ENCODE peak calls at places on chromosomes 6 and 20, in six cellular contexts. One of them, this sample, is unnamed.

GRCh38 chr20:24685736-24686135 is 216.3 kb downstream of the SYNDIG1 start:
- DNase-seq in tibial nerve: no peak
- DNase-seq in A549: no peak
- DNase-seq in AG09319: no peak
- DNase-seq in foreskin fibroblast: no peak
- DNase-seq in neural crest cell: no peak
- DNase-seq in this sample: no peak

GRCh38 chr6:116405147-116405546 is 34.4 kb downstream of the DSE start:
- DNase-seq in A549: no peak
- DNase-seq in tibial nerve: no peak
- DNase-seq in foreskin fibroblast: peak; percentile 94
- DNase-seq in neural crest cell: peak; percentile 1
- DNase-seq in AG09319: peak; percentile 76
- DNase-seq in this sample: no peak

GRCh38 chr6:33279971-33280511 is 3.1 kb downstream of the B3GALT4 start:
- DNase-seq in tibial nerve: no peak
- DNase-seq in A549: peak; percentile 85
- DNase-seq in foreskin fibroblast: peak; percentile 78
- DNase-seq in neural crest cell: peak; percentile 29
- DNase-seq in AG09319: no peak
- DNase-seq in this sample: no peak

GRCh38 chr6:19845271-19846046 is 8.3 kb downstream of the ID4 start:
- DNase-seq in tibial nerve: no peak
- DNase-seq in neural crest cell: no peak
- DNase-seq in A549: no peak
- DNase-seq in AG09319: no peak
- DNase-seq in foreskin fibroblast: no peak
- DNase-seq in this sample: no peak

GRCh38 chr20:19993937-19994667 is 23.1 kb upstream of the NAA20 start:
- DNase-seq in AG09319: no peak
- DNase-seq in tibial nerve: no peak
- DNase-seq in foreskin fibroblast: peak; percentile 72
- DNase-seq in neural crest cell: no peak
- DNase-seq in A549: peak; percentile 57
- DNase-seq in this sample: no peak

GRCh38 chr6:83231146-83231545 is 38.0 kb downstream of the RWDD2A start:
- DNase-seq in foreskin fibroblast: peak; percentile 57
- DNase-seq in tibial nerve: no peak
- DNase-seq in A549: no peak
- DNase-seq in AG09319: peak; percentile 78
- DNase-seq in neural crest cell: no peak
- DNase-seq in this sample: no peak

GRCh38 chr6:151747890-151748289 is 59.6 kb upstream of the ESR1 start:
- DNase-seq in tibial nerve: no peak
- DNase-seq in neural crest cell: no peak
- DNase-seq in A549: no peak
- DNase-seq in foreskin fibroblast: peak; percentile 35
- DNase-seq in AG09319: no peak
- DNase-seq in this sample: no peak

GRCh38 chr6:96844530-96844929 is 7.3 kb upstream of the GPR63 start:
- DNase-seq in A549: no peak
- DNase-seq in AG09319: no peak
- DNase-seq in tibial nerve: no peak
- DNase-seq in foreskin fibroblast: no peak
- DNase-seq in neural crest cell: no peak
- DNase-seq in this sample: no peak

GRCh38 chr6:139243531-139243930 is 48.3 kb downstream of the TXLNB start:
- DNase-seq in tibial nerve: no peak
- DNase-seq in AG09319: no peak
- DNase-seq in A549: no peak
- DNase-seq in neural crest cell: no peak
- DNase-seq in foreskin fibroblast: peak; percentile 39
- DNase-seq in this sample: no peak

GRCh38 chr6:11653028-11653583 is 115.6 kb downstream of the TMEM170B start:
- DNase-seq in tibial nerve: no peak
- DNase-seq in neural crest cell: peak; percentile 20
- DNase-seq in foreskin fibroblast: peak; percentile 95
- DNase-seq in AG09319: peak; percentile 56
- DNase-seq in A549: peak; percentile 68
- DNase-seq in this sample: no peak

GRCh38 chr6:132190815-132191175 is 210.5 kb downstream of the MOXD1 start:
- DNase-seq in A549: no peak
- DNase-seq in foreskin fibroblast: peak; percentile 79
- DNase-seq in neural crest cell: no peak
- DNase-seq in tibial nerve: no peak
- DNase-seq in AG09319: peak; percentile 77
- DNase-seq in this sample: no peak

GRCh38 chr6:148747493-148748160 is 797 bp downstream of the UST start:
- DNase-seq in tibial nerve: peak; percentile 47
- DNase-seq in foreskin fibroblast: peak; percentile 68
- DNase-seq in neural crest cell: peak; percentile 47
- DNase-seq in A549: peak; percentile 5
- DNase-seq in AG09319: no peak
- DNase-seq in this sample: no peak

GRCh38 chr6:40371095-40371494 is 216.1 kb downstream of the LRFN2 start:
- DNase-seq in A549: no peak
- DNase-seq in tibial nerve: no peak
- DNase-seq in foreskin fibroblast: no peak
- DNase-seq in AG09319: no peak
- DNase-seq in neural crest cell: no peak
- DNase-seq in this sample: no peak

DNA sequence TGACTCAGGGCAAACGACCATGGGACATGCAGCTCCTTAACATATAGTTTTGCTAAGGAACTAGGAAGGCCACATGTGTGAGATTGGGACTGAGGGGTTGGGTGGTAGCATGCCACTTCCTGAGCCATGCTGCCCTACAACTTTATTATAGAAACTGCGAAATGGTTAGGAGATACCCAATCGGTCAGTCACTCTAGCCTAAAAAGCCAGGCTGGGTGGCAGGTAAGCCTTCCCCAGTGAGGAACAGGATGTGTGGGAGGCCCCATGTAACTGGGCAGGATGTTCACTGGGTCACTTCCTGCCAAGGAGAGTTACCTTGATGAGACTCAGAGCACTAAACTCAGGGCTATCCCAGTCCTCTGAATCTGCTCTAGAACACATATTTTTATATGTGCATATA is 123.5 kb downstream of the MAP3K7 start:
- DNase-seq in A549: no peak
- DNase-seq in tibial nerve: no peak
- DNase-seq in foreskin fibroblast: no peak
- DNase-seq in AG09319: no peak
- DNase-seq in neural crest cell: no peak
- DNase-seq in this sample: no peak
- TF ChIP-seq CTCF in A549: no peak
- TF ChIP-seq CTCF in tibial nerve: no peak
- TF ChIP-seq CTCF in foreskin fibroblast: no peak
- TF ChIP-seq CTCF in AG09319: no peak
- TF ChIP-seq CTCF in neural crest cell: no peak
- TF ChIP-seq CTCF in this sample: no peak

GRCh38 chr6:167497387-167498056 is 172.6 kb downstream of the TTLL2 start:
- DNase-seq in tibial nerve: no peak
- DNase-seq in neural crest cell: no peak
- DNase-seq in A549: peak; percentile 31
- DNase-seq in foreskin fibroblast: no peak
- DNase-seq in AG09319: no peak
- DNase-seq in this sample: no peak
- TF ChIP-seq CTCF in tibial nerve: no peak
- TF ChIP-seq CTCF in neural crest cell: no peak
- TF ChIP-seq CTCF in A549: no peak
- TF ChIP-seq CTCF in foreskin fibroblast: no peak
- TF ChIP-seq CTCF in AG09319: no peak
- TF ChIP-seq CTCF in this sample: no peak

DNA sequence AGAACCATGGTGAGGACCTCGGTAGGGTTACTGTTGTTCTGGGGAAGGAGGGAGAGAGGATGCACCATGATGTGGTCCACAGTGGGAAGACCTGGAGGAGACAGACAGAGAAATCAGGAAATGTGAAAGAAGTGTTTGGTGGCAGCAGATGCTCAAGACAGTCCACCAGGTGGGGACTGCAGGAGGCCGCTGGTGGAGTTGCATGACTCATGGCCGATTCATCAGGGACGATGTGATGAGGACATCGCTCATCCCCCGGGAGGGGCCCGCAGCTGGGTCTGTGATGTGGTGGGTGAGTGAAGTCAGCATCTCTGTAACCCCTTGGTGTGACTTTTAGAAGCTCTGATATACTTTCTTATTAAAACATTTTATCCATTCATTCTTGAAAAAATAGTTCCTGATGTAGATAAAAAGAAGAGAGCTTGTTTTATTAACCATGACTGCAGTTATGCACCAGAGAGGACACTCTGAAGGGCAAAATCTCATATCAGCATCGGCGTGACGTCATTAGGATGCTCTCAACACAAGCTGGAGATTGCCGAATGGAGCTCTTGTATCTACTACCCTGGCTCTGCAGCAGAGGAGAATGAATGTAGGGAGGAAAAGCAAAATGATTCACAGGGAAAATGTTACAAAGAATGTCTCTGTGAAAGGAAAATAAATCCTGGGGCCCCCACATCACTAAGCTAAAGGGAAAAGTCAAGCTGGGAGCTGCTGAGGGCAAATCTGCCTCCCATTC is 71.2 kb downstream of the RAMACL start:
- DNase-seq in AG09319: peak; percentile 28
- DNase-seq in foreskin fibroblast: peak; percentile 96
- DNase-seq in A549: peak; percentile 24
- DNase-seq in tibial nerve: no peak
- DNase-seq in neural crest cell: no peak
- DNase-seq in this sample: no peak
- TF ChIP-seq CTCF in AG09319: peak; percentile 42
- TF ChIP-seq CTCF in foreskin fibroblast: peak; percentile 57
- TF ChIP-seq CTCF in A549: no peak
- TF ChIP-seq CTCF in tibial nerve: no peak
- TF ChIP-seq CTCF in neural crest cell: no peak
- TF ChIP-seq CTCF in this sample: no peak

DNA sequence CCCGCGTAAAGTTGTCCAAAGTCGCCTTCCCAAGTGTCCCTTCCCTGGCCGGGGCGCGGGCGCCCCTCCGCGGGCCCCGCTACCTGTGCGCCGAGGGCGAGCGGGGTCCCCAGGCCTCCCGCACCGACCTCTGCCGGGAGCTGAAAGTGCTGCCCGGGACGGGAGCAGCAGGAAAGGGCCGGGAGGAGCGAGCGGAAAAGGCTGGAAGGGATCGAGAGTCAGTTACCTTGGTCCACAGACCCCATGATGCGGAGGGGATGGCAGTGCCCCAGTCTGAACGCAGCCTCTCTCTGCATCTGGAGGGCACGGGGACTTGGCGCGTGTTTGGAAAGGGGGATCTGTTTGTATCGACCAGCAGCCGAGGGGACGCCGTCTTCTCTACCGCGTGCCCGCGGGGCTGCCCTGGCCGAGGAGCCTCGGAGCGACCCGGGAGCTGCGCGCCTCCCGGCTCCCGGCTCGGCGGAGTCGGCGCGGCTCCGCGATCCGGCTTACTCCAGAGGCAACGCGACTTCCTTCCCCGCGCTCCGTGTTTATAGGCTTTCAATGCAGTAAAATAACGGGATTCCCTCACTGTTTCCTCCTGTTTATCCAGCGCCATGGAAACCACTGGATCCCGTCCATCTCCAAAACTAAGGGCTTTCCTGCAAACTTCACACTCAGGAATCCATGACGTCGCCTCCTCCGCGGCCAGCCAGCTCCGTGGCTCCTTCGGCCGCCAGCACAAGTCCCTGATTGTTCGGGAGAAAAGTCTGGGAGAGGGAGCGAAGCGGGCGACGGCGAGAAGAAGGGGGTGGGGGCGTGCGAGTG is 20.0 kb upstream of the NFATC2 start:
- DNase-seq in foreskin fibroblast: peak; percentile 94
- DNase-seq in neural crest cell: peak; percentile 57
- DNase-seq in tibial nerve: peak; percentile 88
- DNase-seq in A549: peak; percentile 90
- DNase-seq in AG09319: peak; percentile 81
- DNase-seq in this sample: no peak
- TF ChIP-seq CTCF in foreskin fibroblast: peak; percentile 14
- TF ChIP-seq CTCF in neural crest cell: no peak
- TF ChIP-seq CTCF in tibial nerve: peak; percentile 13
- TF ChIP-seq CTCF in A549: peak; percentile 41
- TF ChIP-seq CTCF in AG09319: no peak
- TF ChIP-seq CTCF in this sample: no peak